ENCODE peak calls at places on chromosomes 16 and 17, in six cellular contexts. I is NCI-H2081 treated with DMSO at 0.1 percent for 48 hours; Z is ureter; B is stimulated activated CD8-positive, alpha-beta memory T cell treated with anti-CD3 and anti-CD28 coated beads, Interleukin-7, amount 100 ng/mL, for 24 hours; M is activated naive CD8-positive, alpha-beta T cell treated with anti-CD3 and anti-CD28 coated beads for 36 hours; R is foreskin fibroblast. X is an unnamed sample.

GRCh38 chr17:81026266-81027036 is 8.5 kb upstream of the BAIAP2 start:
- DNase-seq in B (no peak), Z (no peak), M (no peak), R (no peak), I (no peak), X (no peak)

GRCh38 chr17:29143894-29144293 is 36.3 kb downstream of the MYO18A start:
- DNase-seq in B (no peak), M (peak), Z (no peak), R (no peak), I (no peak), X (no peak)

GRCh38 chr17:4003501-4004421 is 39.5 kb upstream of the ATP2A3 start:
- DNase-seq in M (no peak), I (no peak), R (no peak), Z (no peak), B (no peak), X (no peak)

GRCh38 chr17:66855204-66855603 is 20.3 kb downstream of the CACNG5 start:
- DNase-seq in B (peak), I (no peak), R (no peak), M (peak), Z (no peak), X (peak)

GRCh38 chr17:48728232-48729231 is at the start of gene HOXB13:
- DNase-seq in M (peak), R (peak), I (no peak), B (no peak), Z (no peak), X (no peak)

GRCh38 chr16:4982056-4982867 is 24.1 kb downstream of the SEC14L5 start:
- DNase-seq in I (no peak), R (no peak), M (no peak), Z (no peak), B (no peak), X (no peak)

GRCh38 chr16:56576585-56577299 is 11.9 kb downstream of the MT4 start:
- DNase-seq in I (no peak), Z (peak), R (peak), M (peak), B (peak), X (peak)

GRCh38 chr16:86080982-86081381 is 182.0 kb downstream of the IRF8 start:
- DNase-seq in I (no peak), R (no peak), B (no peak), M (no peak), Z (no peak), X (no peak)

GRCh38 chr17:16477255-16477654 is 14.7 kb downstream of the LRRC75A start:
- DNase-seq in B (no peak), I (no peak), M (no peak), Z (no peak), R (peak), X (no peak)

GRCh38 chr16:68778551-68779231 is 41.6 kb downstream of the CDH1 start:
- DNase-seq in B (no peak), Z (peak), I (peak), R (no peak), M (no peak), X (no peak)

GRCh38 chr16:26614102-26614864 is 452.4 kb upstream of the C16orf82 start:
- DNase-seq in R (no peak), Z (no peak), B (no peak), I (no peak), M (no peak), X (no peak)

GRCh38 chr17:51060396-51060795 is 60.3 kb downstream of the SPAG9 start:
- DNase-seq in R (no peak), B (no peak), I (no peak), M (no peak), Z (no peak), X (no peak)

GRCh38 chr17:79391808-79392233 is 219.0 kb downstream of the RBFOX3 start:
- DNase-seq in B (peak), R (peak), I (no peak), M (peak), Z (peak), X (peak)

GRCh38 chr17:31530391-31530990 is 139.0 kb downstream of the RAB11FIP4 start:
- DNase-seq in R (no peak), M (no peak), Z (no peak), B (no peak), I (no peak), X (no peak)

GRCh38 chr16:58177347-58177710 is 20.6 kb downstream of the CSNK2A2 start:
- DNase-seq in B (no peak), M (peak), Z (no peak), R (no peak), I (no peak), X (no peak)

GRCh38 chr17:72556944-72557826 is 436.4 kb downstream of the SOX9 start:
- DNase-seq in R (peak), B (peak), I (peak), Z (peak), M (peak), X (peak)

GRCh38 chr17:47946929-47947397 is 5.6 kb downstream of the PNPO start:
- DNase-seq in R (peak), Z (peak), M (peak), B (peak), I (peak), X (peak)

GRCh38 chr17:47252766-47253512 is 688 bp upstream of the ITGB3 start:
- DNase-seq in Z (no peak), I (no peak), M (no peak), B (no peak), R (no peak), X (no peak)

GRCh38 chr16:72957303-72958277 is 90.3 kb downstream of the ZFHX3 start:
- DNase-seq in B (no peak), M (no peak), I (no peak), Z (no peak), R (no peak), X (no peak)

GRCh38 chr16:51544850-51545467 is 393.9 kb upstream of the SALL1 start:
- DNase-seq in B (no peak), Z (no peak), M (no peak), I (no peak), R (no peak), X (no peak)

GRCh38 chr16:82880361-82880760 is 253.6 kb downstream of the CDH13 start:
- DNase-seq in Z (no peak), I (peak), R (no peak), B (no peak), M (no peak), X (no peak)

GRCh38 chr16:77197747-77198146 is 1.5 kb upstream of the SYCE1L start:
- DNase-seq in R (no peak), I (no peak), Z (no peak), M (no peak), B (no peak), X (no peak)

GRCh38 chr16:2194166-2194834 is 2.1 kb downstream of the CASKIN1 start:
- DNase-seq in M (peak), Z (no peak), R (no peak), B (no peak), I (no peak), X (no peak)

GRCh38 chr17:56913000-56913866 is 616 bp downstream of the TRIM25 start:
- DNase-seq in R (no peak), M (no peak), I (no peak), Z (no peak), B (no peak), X (no peak)

GRCh38 chr17:11140501-11140900 is 100.5 kb upstream of the SHISA6 start:
- DNase-seq in R (no peak), M (no peak), Z (no peak), I (no peak), B (no peak), X (no peak)

X was measured in naive thymus-derived CD4-positive, alpha-beta T cell.